ENCODE peak calls at places on chromosome 2, in nine cellular contexts. E, G, X, U, Y, D, K, S and W are unnamed samples.

GRCh38 chr2:120470041-120470716 is 124.2 kb downstream of the INHBB start:
- DNase-seq in E (peak), G (no peak), X (no peak), U (peak), Y (peak), D (peak), K (peak), S (no peak), W (peak)

GRCh38 chr2:205860146-205860545 is 177.8 kb downstream of the NRP2 start:
- DNase-seq in E (no peak), G (no peak), X (no peak), U (no peak), Y (no peak), D (no peak), K (no peak), S (no peak), W (no peak)

GRCh38 chr2:44171018-44171417 is 2.3 kb downstream of the PPM1B start:
- DNase-seq in E (no peak), G (no peak), X (peak), U (no peak), Y (no peak), D (no peak), K (peak), S (no peak), W (peak)

GRCh38 chr2:70367722-70368323 is 66.0 kb upstream of the FAM136A start:
- DNase-seq in E (peak), G (no peak), X (peak), U (no peak), Y (no peak), D (no peak), K (peak), S (no peak), W (peak)

GRCh38 chr2:95231723-95232122 is 24.4 kb downstream of the ZNF892 start:
- DNase-seq in E (peak), G (peak), X (peak), U (no peak), Y (no peak), D (no peak), K (peak), S (no peak), W (peak)

GRCh38 chr2:24274809-24275208 is 85.5 kb downstream of the ITSN2 start:
- DNase-seq in E (no peak), G (no peak), X (no peak), U (no peak), Y (no peak), D (no peak), K (no peak), S (no peak), W (no peak)

GRCh38 chr2:182593394-182593707 is 122.7 kb upstream of the DNAJC10 start:
- DNase-seq in E (no peak), G (no peak), X (no peak), U (no peak), Y (no peak), D (no peak), K (no peak), S (no peak), W (peak)

GRCh38 chr2:1707771-1708351 is 36.5 kb downstream of the PXDN start:
- DNase-seq in E (no peak), G (no peak), X (no peak), U (no peak), Y (no peak), D (no peak), K (no peak), S (no peak), W (peak)

GRCh38 chr2:177038772-177039484 is 173.7 kb upstream of the HNRNPA3 start:
- DNase-seq in E (no peak), G (no peak), X (no peak), U (no peak), Y (no peak), D (no peak), K (no peak), S (no peak), W (no peak)

GRCh38 chr2:201642086-201642578 is 1.2 kb downstream of the TMEM237 start:
- DNase-seq in E (no peak), G (no peak), X (no peak), U (peak), Y (no peak), D (no peak), K (no peak), S (peak), W (no peak)

GRCh38 chr2:201643216-201643651 is at the start of gene TMEM237:
- DNase-seq in E (peak), G (peak), X (peak), U (no peak), Y (peak), D (peak), K (peak), S (no peak), W (peak)

GRCh38 chr2:201644001-201644400 is 698 bp upstream of the TMEM237 start:
- DNase-seq in E (peak), G (no peak), X (no peak), U (no peak), Y (no peak), D (no peak), K (no peak), S (no peak), W (peak)

GRCh38 chr2:201639205-201639604 is 4.1 kb downstream of the TMEM237 start:
- DNase-seq in E (no peak), G (no peak), X (no peak), U (no peak), Y (no peak), D (no peak), K (no peak), S (no peak), W (peak)

DNA sequence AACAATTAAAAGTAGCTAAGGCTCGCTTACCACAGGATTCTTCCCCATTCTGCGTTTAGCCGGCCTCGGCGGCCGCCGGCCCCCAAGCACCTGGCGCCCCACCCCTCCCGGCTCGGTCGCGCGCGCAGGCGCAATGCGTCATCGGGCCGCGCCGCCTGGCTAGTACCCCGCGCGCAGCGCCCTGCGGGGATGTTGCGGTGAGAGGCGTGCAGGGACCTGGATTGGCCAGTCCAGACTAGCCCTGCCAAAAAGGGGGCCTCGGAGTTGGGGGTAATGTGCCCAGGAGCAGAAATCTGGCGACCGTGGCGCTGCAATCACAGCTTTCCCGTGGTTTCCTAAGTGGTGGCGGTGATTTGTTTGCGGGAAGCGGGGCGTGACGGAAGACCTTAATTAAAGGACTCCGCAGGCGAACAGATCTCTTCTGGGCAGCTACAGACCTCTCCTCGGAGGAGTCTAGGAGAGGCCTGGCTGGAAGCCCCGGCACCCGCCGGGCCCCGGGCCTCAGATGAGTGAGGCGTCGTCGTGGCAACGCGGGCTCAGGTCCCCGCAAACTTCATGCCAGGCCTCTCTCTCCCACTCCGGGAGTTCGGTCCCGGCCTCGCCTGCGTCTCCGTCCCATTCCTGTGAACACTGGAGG is 606 bp downstream of the TMEM237 start:
- DNase-seq in E (peak), G (peak), X (peak), U (peak), Y (peak), D (peak), K (peak), S (peak), W (peak)
- TF ChIP-seq POLR2A in E (peak), G (peak), X (peak), U (peak), Y (peak), D (peak), K (peak), S (peak), W (peak)

GRCh38 chr2:61764035-61764800 is 89.6 kb downstream of the FAM161A start:
- DNase-seq in E (peak), G (peak), X (peak), U (peak), Y (peak), D (peak), K (peak), S (peak), W (peak)
- TF ChIP-seq POLR2A in E (peak), G (peak), X (peak), U (peak), Y (peak), D (peak), K (peak), S (peak), W (peak)

GRCh38 chr2:33477473-33478468 is 1.3 kb downstream of the RASGRP3 start:
- DNase-seq in E (peak), G (no peak), X (no peak), U (peak), Y (no peak), D (no peak), K (no peak), S (no peak), W (no peak)
- TF ChIP-seq POLR2A in E (peak), G (peak), X (no peak), U (no peak), Y (peak), D (no peak), K (no peak), S (peak), W (no peak)

GRCh38 chr2:74639550-74639949 is 8.6 kb downstream of the M1AP start:
- DNase-seq in E (no peak), G (no peak), X (no peak), U (no peak), Y (no peak), D (no peak), K (no peak), S (no peak), W (no peak)
- TF ChIP-seq POLR2A in E (no peak), G (no peak), X (no peak), U (no peak), Y (no peak), D (no peak), K (no peak), S (no peak), W (no peak)

GRCh38 chr2:31265234-31265633 is 31.3 kb downstream of the EHD3 start:
- DNase-seq in E (no peak), G (no peak), X (no peak), U (no peak), Y (no peak), D (no peak), K (no peak), S (no peak), W (no peak)
- TF ChIP-seq POLR2A in E (no peak), G (no peak), X (no peak), U (no peak), Y (no peak), D (no peak), K (no peak), S (no peak), W (no peak)

DNA sequence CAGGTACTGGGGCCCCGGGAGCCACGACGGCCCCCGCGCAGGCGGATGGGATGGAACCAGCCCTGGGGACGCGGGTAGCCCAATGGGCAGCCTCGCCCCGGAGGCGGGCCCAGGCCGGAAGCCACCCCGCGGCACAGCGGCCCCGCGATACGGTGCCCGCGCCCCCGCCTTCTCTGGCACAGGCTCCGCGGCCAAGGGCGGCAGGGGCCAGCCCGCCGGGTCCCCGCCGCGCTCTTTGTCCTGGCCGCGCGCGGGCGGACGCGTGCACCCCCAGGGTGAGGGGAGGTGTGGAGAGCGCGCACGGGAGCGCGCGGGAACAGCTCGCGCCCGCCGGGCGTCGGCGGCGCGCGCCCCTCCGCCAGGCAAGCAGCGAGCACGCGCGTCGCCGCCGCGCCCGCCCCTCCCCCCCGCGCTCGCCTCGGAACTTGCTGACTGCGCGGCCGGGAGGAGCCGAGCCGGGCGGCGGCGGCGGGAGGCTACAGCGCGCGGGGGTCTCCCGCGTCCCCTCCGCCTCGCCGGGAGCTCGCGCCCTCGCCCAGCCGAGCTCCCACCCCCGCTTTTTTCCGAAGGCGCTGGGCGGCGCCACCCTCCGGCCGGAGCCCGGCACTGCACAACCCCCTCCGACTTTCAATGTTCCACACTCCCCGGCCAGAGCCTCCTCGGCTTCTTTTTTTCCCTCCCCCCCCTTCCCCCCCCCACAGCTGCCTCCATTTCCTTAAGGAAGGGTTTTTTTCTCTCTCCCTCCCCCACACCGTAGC is at the start of gene UBE2E3:
- DNase-seq in E (peak), G (peak), X (peak), U (peak), Y (peak), D (peak), K (peak), S (no peak), W (peak)
- TF ChIP-seq POLR2A in E (peak), G (peak), X (no peak), U (peak), Y (no peak), D (peak), K (peak), S (peak), W (peak)

GRCh38 chr2:216169087-216169486 is 59.9 kb downstream of the XRCC5 start:
- DNase-seq in E (no peak), G (no peak), X (no peak), U (no peak), Y (no peak), D (no peak), K (no peak), S (no peak), W (no peak)
- TF ChIP-seq POLR2A in E (no peak), G (no peak), X (no peak), U (no peak), Y (no peak), D (no peak), K (no peak), S (no peak), W (no peak)

GRCh38 chr2:127064642-127065250 is 42.2 kb downstream of the BIN1 start:
- DNase-seq in E (peak), G (peak), X (peak), U (peak), Y (peak), D (peak), K (peak), S (no peak), W (peak)
- TF ChIP-seq POLR2A in E (no peak), G (peak), X (no peak), U (peak), Y (no peak), D (no peak), K (peak), S (peak), W (peak)

GRCh38 chr2:217928324-217929293 is 74.2 kb downstream of the TNS1 start:
- DNase-seq in E (no peak), G (no peak), X (no peak), U (no peak), Y (no peak), D (no peak), K (no peak), S (no peak), W (no peak)
- TF ChIP-seq POLR2A in E (no peak), G (no peak), X (no peak), U (no peak), Y (no peak), D (peak), K (no peak), S (no peak), W (no peak)